ENCODE peak calls at places on chromosomes 6 and 20, in nine cellular contexts. M is hepatocyte, I is SK-N-MC, C is cardiac muscle cell, K is Panc1, S is IMR-90, H is PC-3, Y is fibroblast of lung, P is tibial nerve. X is an unnamed sample.
A peak's percentile ranks its signal among the peaks of the same experiment; 100 is the strongest.

GRCh38 chr6:141552463-141552862 is 580.3 kb upstream of the GJE1 start:
- DNase-seq in Y (peak; percentile 70), K (peak; percentile 84), P (no peak), S (peak; percentile 86), M (peak; percentile 67), C (peak; percentile 74), I (no peak), H (peak; percentile 93), X (no peak)

GRCh38 chr20:36098364-36098763 is 56.2 kb upstream of the EPB41L1 start:
- DNase-seq in M (no peak), I (no peak), K (no peak), Y (peak; percentile 69), S (peak; percentile 40), C (peak; percentile 83), H (no peak), P (peak; percentile 55), X (no peak)

GRCh38 chr6:140269766-140270165 is 895.3 kb upstream of the CITED2 start:
- DNase-seq in K (no peak), P (no peak), H (no peak), S (no peak), M (no peak), I (no peak), Y (no peak), C (peak; percentile 38), X (no peak)

GRCh38 chr6:31180500-31180899 is 10.0 kb upstream of the POU5F1 start:
- DNase-seq in M (no peak), S (no peak), I (no peak), H (no peak), Y (peak; percentile 82), K (no peak), C (peak; percentile 83), P (no peak), X (peak; percentile 67)

GRCh38 chr20:33211817-33212424 is 5.2 kb upstream of the BPIFA3 start:
- DNase-seq in K (peak; percentile 27), H (peak; percentile 69), S (peak; percentile 33), C (peak; percentile 58), P (no peak), M (peak; percentile 88), I (no peak), Y (peak; percentile 25), X (no peak)

GRCh38 chr6:30044630-30045029 is 16.4 kb upstream of the POLR1H start:
- DNase-seq in C (peak; percentile 59), K (no peak), I (no peak), Y (peak; percentile 62), M (no peak), P (no peak), H (peak; percentile 60), S (peak; percentile 89), X (no peak)

GRCh38 chr6:113829702-113830058 is 27.5 kb upstream of the MARCKS start:
- DNase-seq in K (no peak), Y (no peak), M (peak; percentile 21), H (no peak), P (no peak), S (peak; percentile 51), I (no peak), C (peak; percentile 61), X (no peak)

GRCh38 chr6:166866839-166867637 is 89.3 kb downstream of the RNASET2 start:
- DNase-seq in S (no peak), K (no peak), M (no peak), Y (no peak), P (no peak), I (no peak), H (no peak), C (no peak), X (no peak)

GRCh38 chr6:33692078-33692759 is 19.3 kb downstream of the UQCC2 start:
- DNase-seq in H (peak; percentile 38), S (no peak), C (peak; percentile 72), M (no peak), K (no peak), P (no peak), Y (no peak), I (no peak), X (peak; percentile 37)

GRCh38 chr6:149065658-149066556 is 251.6 kb upstream of the TAB2 start:
- DNase-seq in P (peak; percentile 41), H (no peak), M (no peak), S (no peak), K (no peak), C (peak; percentile 58), Y (no peak), I (no peak), X (peak; percentile 86)

GRCh38 chr20:3158968-3159431 is 665 bp downstream of the FASTKD5 start:
- DNase-seq in C (peak; percentile 37), K (no peak), M (no peak), P (no peak), I (no peak), S (peak; percentile 25), H (no peak), Y (peak; percentile 19), X (peak; percentile 34)

GRCh38 chr20:56004611-56005388 is 519 bp downstream of the CBLN4 start:
- DNase-seq in C (no peak), P (no peak), I (no peak), H (no peak), Y (no peak), K (no peak), M (no peak), S (no peak), X (no peak)
- H3K9me3 ChIP-seq in C (no peaks in the 10 kb centered on the region), P (no peaks in the 10 kb centered on the region), I (no peaks in the 10 kb centered on the region), H (peaks cover 24% of the 10 kb centered on the region), Y (no peaks in the 10 kb centered on the region), K (no peaks in the 10 kb centered on the region), M (no peaks in the 10 kb centered on the region), S (peaks cover 31% of the 10 kb centered on the region), X (no peaks in the 10 kb centered on the region)

DNA sequence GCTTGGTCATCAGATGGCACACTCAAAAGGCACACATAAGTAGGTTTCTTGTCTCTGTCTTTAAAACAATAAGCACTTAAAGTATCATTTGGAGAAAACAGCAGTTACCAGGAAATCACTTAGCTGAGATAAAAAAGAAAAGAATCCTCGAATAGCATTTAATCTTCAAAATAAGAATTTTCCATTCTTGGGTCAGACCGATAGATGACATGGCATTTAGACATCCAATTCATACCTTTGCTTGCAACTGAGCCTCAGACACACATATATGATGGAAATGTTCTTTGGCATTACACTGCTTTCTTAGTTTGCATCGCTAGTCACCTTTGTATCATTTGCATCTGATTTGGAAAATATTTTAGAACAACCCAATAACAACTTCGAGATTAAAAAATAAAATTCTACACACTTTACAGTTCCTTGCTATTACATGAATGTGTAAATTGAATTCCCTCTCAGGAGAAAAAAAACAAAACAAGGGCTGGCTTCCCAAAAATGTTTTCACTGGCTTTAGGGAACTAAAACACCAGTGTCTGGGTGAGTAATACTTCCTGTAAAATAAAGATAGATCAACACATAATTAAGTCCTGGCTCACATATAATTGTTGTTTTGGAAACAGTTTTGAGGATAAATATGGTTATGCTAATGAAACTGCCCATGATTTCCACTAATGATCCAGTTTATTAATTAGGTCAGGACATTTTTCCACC is 1.3 kb upstream of the RNF217 start:
- DNase-seq in I (no peak), S (no peak), H (no peak), P (no peak), M (no peak), Y (no peak), K (no peak), C (no peak), X (no peak)
- H3K4me3 ChIP-seq in I (peak overlapping the region; percentile 85), S (peak overlapping the region; percentile 83), H (peak overlapping the region; percentile 76), P (peak overlapping the region; percentile 71), M (peak overlapping the region; percentile 27), Y (peak overlapping the region; percentile 67), K (peak overlapping the region; percentile 69), C (peak overlapping the region; percentile 60), X (no peak overlapping the region)

GRCh38 chr6:342832-343179 is 48.7 kb upstream of the IRF4 start:
- DNase-seq in H (no peak), M (no peak), S (no peak), K (no peak), I (no peak), C (no peak), P (no peak), Y (no peak), X (no peak)
- H3K9me3 ChIP-seq in H (no peaks in the 10 kb centered on the region), M (no peaks in the 10 kb centered on the region), S (no peaks in the 10 kb centered on the region), K (no peaks in the 10 kb centered on the region), I (no peaks in the 10 kb centered on the region), C (no peaks in the 10 kb centered on the region), P (no peaks in the 10 kb centered on the region), Y (no peaks in the 10 kb centered on the region), X (no peaks in the 10 kb centered on the region)

GRCh38 chr6:117547688-117548621 is 54.4 kb downstream of the GOPC start:
- DNase-seq in K (no peak), M (no peak), I (no peak), Y (peak; percentile 46), S (peak; percentile 54), P (peak; percentile 34), C (peak; percentile 68), H (no peak), X (peak; percentile 43)
- H3K4me3 ChIP-seq in K (no peak overlapping the region), M (no peak overlapping the region), I (no peak overlapping the region), Y (no peak overlapping the region), S (no peak overlapping the region), P (peak overlapping the region; percentile 42), C (no peak overlapping the region), H (no peak overlapping the region), X (peak overlapping the region; percentile 73)

X was measured in CD4-positive, alpha-beta memory T cell.